ENCODE peak calls at places on chromosomes 3 and 15, in six cellular contexts. One of them, this sample, is unnamed.

GRCh38 chr3:160196511-160197104 is 28.6 kb upstream of the C3orf80 start:
- ATAC-seq in HCT116: no peak
- ATAC-seq in Panc1: no peak
- ATAC-seq in GM12878: no peak
- ATAC-seq in upper lobe of left lung: peak
- ATAC-seq in HepG2: no peak
- ATAC-seq in this sample: no peak

GRCh38 chr3:129122697-129123055 is 1.1 kb upstream of the RAB43 start:
- ATAC-seq in HCT116: no peak
- ATAC-seq in GM12878: no peak
- ATAC-seq in upper lobe of left lung: no peak
- ATAC-seq in Panc1: no peak
- ATAC-seq in HepG2: no peak
- ATAC-seq in this sample: no peak

GRCh38 chr15:64851503-64851840 is 9.8 kb downstream of the PLEKHO2 start:
- ATAC-seq in GM12878: no peak
- ATAC-seq in HCT116: no peak
- ATAC-seq in HepG2: no peak
- ATAC-seq in Panc1: no peak
- ATAC-seq in upper lobe of left lung: peak
- ATAC-seq in this sample: peak

GRCh38 chr3:170750478-170750830 is 119.5 kb downstream of the RPL22L1 start:
- ATAC-seq in HepG2: no peak
- ATAC-seq in HCT116: no peak
- ATAC-seq in upper lobe of left lung: no peak
- ATAC-seq in GM12878: no peak
- ATAC-seq in Panc1: no peak
- ATAC-seq in this sample: no peak

GRCh38 chr15:71386448-71387236 is 271.4 kb downstream of the THSD4 start:
- ATAC-seq in GM12878: no peak
- ATAC-seq in HepG2: no peak
- ATAC-seq in HCT116: no peak
- ATAC-seq in upper lobe of left lung: no peak
- ATAC-seq in Panc1: no peak
- ATAC-seq in this sample: no peak

GRCh38 chr3:143119009-143119914 is at the start of gene CHST2:
- ATAC-seq in Panc1: peak
- ATAC-seq in upper lobe of left lung: peak
- ATAC-seq in GM12878: peak
- ATAC-seq in HCT116: peak
- ATAC-seq in HepG2: peak
- ATAC-seq in this sample: peak

GRCh38 chr15:57762302-57762701 is 55.8 kb downstream of the POLR2M start:
- ATAC-seq in HepG2: peak
- ATAC-seq in GM12878: no peak
- ATAC-seq in Panc1: no peak
- ATAC-seq in HCT116: peak
- ATAC-seq in upper lobe of left lung: no peak
- ATAC-seq in this sample: no peak

GRCh38 chr3:30980993-30981392 is 86.5 kb upstream of the GADL1 start:
- ATAC-seq in HepG2: no peak
- ATAC-seq in HCT116: no peak
- ATAC-seq in upper lobe of left lung: no peak
- ATAC-seq in Panc1: no peak
- ATAC-seq in GM12878: no peak
- ATAC-seq in this sample: no peak

GRCh38 chr15:79028411-79028964 is 62.1 kb downstream of the RASGRF1 start:
- ATAC-seq in HCT116: peak
- ATAC-seq in upper lobe of left lung: no peak
- ATAC-seq in Panc1: peak
- ATAC-seq in GM12878: peak
- ATAC-seq in HepG2: peak
- ATAC-seq in this sample: no peak

GRCh38 chr3:80997622-80998021 is 763.8 kb downstream of the GBE1 start:
- ATAC-seq in HepG2: peak
- ATAC-seq in Panc1: no peak
- ATAC-seq in upper lobe of left lung: no peak
- ATAC-seq in HCT116: no peak
- ATAC-seq in GM12878: no peak
- ATAC-seq in this sample: no peak

GRCh38 chr3:175224051-175224450 is 364.9 kb downstream of the NAALADL2 start:
- ATAC-seq in GM12878: peak
- ATAC-seq in upper lobe of left lung: no peak
- ATAC-seq in HCT116: peak
- ATAC-seq in HepG2: no peak
- ATAC-seq in Panc1: no peak
- ATAC-seq in this sample: no peak

GRCh38 chr3:26647078-26647477 is 24.5 kb downstream of the LRRC3B start:
- ATAC-seq in HCT116: no peak
- ATAC-seq in upper lobe of left lung: no peak
- ATAC-seq in GM12878: no peak
- ATAC-seq in HepG2: no peak
- ATAC-seq in Panc1: no peak
- ATAC-seq in this sample: no peak

GRCh38 chr15:65791335-65792129 is 561 bp downstream of the DENND4A start:
- ATAC-seq in upper lobe of left lung: peak
- ATAC-seq in HepG2: peak
- ATAC-seq in GM12878: peak
- ATAC-seq in Panc1: peak
- ATAC-seq in HCT116: peak
- ATAC-seq in this sample: peak

GRCh38 chr3:195555110-195555509 is 12.0 kb upstream of the PPP1R2 start:
- ATAC-seq in GM12878: no peak
- ATAC-seq in Panc1: no peak
- ATAC-seq in HCT116: no peak
- ATAC-seq in upper lobe of left lung: no peak
- ATAC-seq in HepG2: no peak
- ATAC-seq in this sample: no peak

GRCh38 chr3:172698650-172699049 is 12.2 kb downstream of the NCEH1 start:
- ATAC-seq in HepG2: no peak
- ATAC-seq in HCT116: no peak
- ATAC-seq in upper lobe of left lung: no peak
- ATAC-seq in Panc1: no peak
- ATAC-seq in GM12878: no peak
- ATAC-seq in this sample: no peak

GRCh38 chr3:46939578-46940405 is 36.8 kb downstream of the CCDC12 start:
- ATAC-seq in upper lobe of left lung: no peak
- ATAC-seq in Panc1: no peak
- ATAC-seq in HCT116: no peak
- ATAC-seq in GM12878: no peak
- ATAC-seq in HepG2: no peak
- ATAC-seq in this sample: no peak

GRCh38 chr3:197520311-197521276 is 35.2 kb downstream of the BDH1 start:
- ATAC-seq in HCT116: no peak
- ATAC-seq in Panc1: peak
- ATAC-seq in GM12878: peak
- ATAC-seq in HepG2: peak
- ATAC-seq in upper lobe of left lung: peak
- ATAC-seq in this sample: no peak

GRCh38 chr3:42019144-42019952 is 57.4 kb upstream of the ULK4 start:
- ATAC-seq in HepG2: peak
- ATAC-seq in GM12878: no peak
- ATAC-seq in Panc1: no peak
- ATAC-seq in upper lobe of left lung: no peak
- ATAC-seq in HCT116: no peak
- ATAC-seq in this sample: no peak

GRCh38 chr15:88238618-88239430 is 17.7 kb downstream of the NTRK3 start:
- ATAC-seq in HCT116: no peak
- ATAC-seq in HepG2: no peak
- ATAC-seq in upper lobe of left lung: no peak
- ATAC-seq in Panc1: no peak
- ATAC-seq in GM12878: no peak
- ATAC-seq in this sample: peak

GRCh38 chr3:194054941-194055340 is 81.0 kb upstream of the HES1 start:
- ATAC-seq in GM12878: no peak
- ATAC-seq in upper lobe of left lung: no peak
- ATAC-seq in HCT116: no peak
- ATAC-seq in Panc1: no peak
- ATAC-seq in HepG2: no peak
- ATAC-seq in this sample: no peak

GRCh38 chr15:89399390-89400120 is 64.9 kb upstream of the POLG start:
- ATAC-seq in HepG2: peak
- ATAC-seq in HCT116: peak
- ATAC-seq in GM12878: peak
- ATAC-seq in upper lobe of left lung: no peak
- ATAC-seq in Panc1: peak
- ATAC-seq in this sample: peak

GRCh38 chr3:8537440-8537839 is 35.8 kb downstream of the LMCD1 start:
- ATAC-seq in HepG2: no peak
- ATAC-seq in HCT116: no peak
- ATAC-seq in Panc1: no peak
- ATAC-seq in upper lobe of left lung: no peak
- ATAC-seq in GM12878: no peak
- ATAC-seq in this sample: no peak

GRCh38 chr3:8529738-8530525 is 28.3 kb downstream of the LMCD1 start:
- ATAC-seq in HCT116: no peak
- ATAC-seq in GM12878: peak
- ATAC-seq in HepG2: peak
- ATAC-seq in Panc1: peak
- ATAC-seq in upper lobe of left lung: peak
- ATAC-seq in this sample: no peak

GRCh38 chr3:8529197-8529637 is 27.6 kb downstream of the LMCD1 start:
- ATAC-seq in upper lobe of left lung: no peak
- ATAC-seq in Panc1: no peak
- ATAC-seq in HCT116: no peak
- ATAC-seq in GM12878: no peak
- ATAC-seq in HepG2: peak
- ATAC-seq in this sample: no peak

GRCh38 chr3:8536106-8537052 is 34.8 kb downstream of the LMCD1 start:
- ATAC-seq in upper lobe of left lung: no peak
- ATAC-seq in HCT116: no peak
- ATAC-seq in GM12878: no peak
- ATAC-seq in HepG2: no peak
- ATAC-seq in Panc1: no peak
- ATAC-seq in this sample: no peak

DNA sequence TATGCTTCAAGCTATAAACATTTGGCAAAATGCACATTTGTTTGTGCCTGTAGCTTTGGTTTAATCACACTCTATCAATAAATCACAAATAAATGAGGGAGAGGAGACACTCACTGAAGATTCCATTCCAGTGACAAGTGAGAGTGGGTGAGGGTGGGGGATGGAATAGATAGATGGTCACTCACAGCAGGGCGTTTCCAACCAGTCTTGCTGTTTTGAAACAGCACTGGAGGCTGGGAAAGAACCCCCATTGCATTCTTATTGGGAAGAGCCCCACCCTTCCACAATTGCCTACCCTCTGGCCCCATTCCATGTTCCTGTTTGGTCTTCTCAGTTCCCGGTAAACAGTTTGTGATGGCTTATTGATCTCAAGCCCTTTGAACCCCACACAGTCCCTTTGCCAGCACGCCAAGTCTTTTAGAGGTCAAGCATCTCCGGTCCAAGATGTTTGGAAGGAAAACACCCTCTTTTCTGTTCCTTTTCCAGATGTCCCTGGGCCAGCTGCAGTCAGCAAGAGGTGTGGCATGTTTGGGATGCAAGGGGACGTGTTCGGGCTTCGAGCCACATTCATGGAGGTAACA is 30.7 kb downstream of the LMCD1 start:
- ATAC-seq in Panc1: no peak
- ATAC-seq in GM12878: no peak
- ATAC-seq in HCT116: no peak
- ATAC-seq in HepG2: peak
- ATAC-seq in upper lobe of left lung: peak
- ATAC-seq in this sample: peak
- TF ChIP-seq POLR2AphosphoS5 in Panc1: no peak
- TF ChIP-seq POLR2AphosphoS5 in GM12878: no peak
- TF ChIP-seq POLR2AphosphoS5 in HCT116: no peak
- TF ChIP-seq POLR2AphosphoS5 in HepG2: no peak
- TF ChIP-seq POLR2AphosphoS5 in upper lobe of left lung: peak
- TF ChIP-seq POLR2AphosphoS5 in this sample: no peak

GRCh38 chr15:25481208-25481862 is 42.5 kb upstream of the UBE3A start:
- ATAC-seq in HCT116: no peak
- ATAC-seq in GM12878: no peak
- ATAC-seq in Panc1: peak
- ATAC-seq in upper lobe of left lung: no peak
- ATAC-seq in HepG2: peak
- ATAC-seq in this sample: peak
- TF ChIP-seq POLR2AphosphoS5 in HCT116: no peak
- TF ChIP-seq POLR2AphosphoS5 in GM12878: no peak
- TF ChIP-seq POLR2AphosphoS5 in Panc1: no peak
- TF ChIP-seq POLR2AphosphoS5 in upper lobe of left lung: no peak
- TF ChIP-seq POLR2AphosphoS5 in HepG2: no peak
- TF ChIP-seq POLR2AphosphoS5 in this sample: no peak

DNA sequence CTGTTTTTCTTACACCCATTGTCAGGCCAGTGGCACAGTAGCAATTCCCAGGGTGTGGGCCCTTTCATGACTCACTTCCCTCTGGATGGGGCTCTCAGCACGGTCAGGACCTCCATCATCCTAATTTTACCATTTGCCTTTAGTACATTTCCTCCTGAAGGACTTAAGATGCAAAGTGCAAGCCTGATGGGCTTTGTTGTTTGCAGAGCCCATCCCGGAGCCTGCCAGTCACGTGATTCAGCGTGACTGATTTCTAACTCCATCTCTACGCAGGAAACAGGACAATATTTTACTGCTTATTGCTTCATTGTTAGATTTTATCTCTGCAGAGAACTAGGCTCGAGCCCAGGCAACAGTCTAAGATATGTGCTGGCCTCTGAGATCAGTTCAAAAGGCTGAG is 223.7 kb downstream of the PDZRN3 start:
- ATAC-seq in HCT116: no peak
- ATAC-seq in GM12878: no peak
- ATAC-seq in upper lobe of left lung: no peak
- ATAC-seq in HepG2: no peak
- ATAC-seq in Panc1: no peak
- ATAC-seq in this sample: peak
- TF ChIP-seq POLR2AphosphoS5 in HCT116: no peak
- TF ChIP-seq POLR2AphosphoS5 in GM12878: no peak
- TF ChIP-seq POLR2AphosphoS5 in upper lobe of left lung: no peak
- TF ChIP-seq POLR2AphosphoS5 in HepG2: no peak
- TF ChIP-seq POLR2AphosphoS5 in Panc1: no peak
- TF ChIP-seq POLR2AphosphoS5 in this sample: no peak

GRCh38 chr3:157429703-157430102 is 6.9 kb upstream of the PTX3 start:
- ATAC-seq in HCT116: no peak
- ATAC-seq in Panc1: no peak
- ATAC-seq in upper lobe of left lung: no peak
- ATAC-seq in GM12878: peak
- ATAC-seq in HepG2: no peak
- ATAC-seq in this sample: no peak

GRCh38 chr3:157423337-157423736 is 13.3 kb upstream of the PTX3 start:
- ATAC-seq in HepG2: no peak
- ATAC-seq in GM12878: no peak
- ATAC-seq in HCT116: no peak
- ATAC-seq in upper lobe of left lung: no peak
- ATAC-seq in Panc1: no peak
- ATAC-seq in this sample: no peak

GRCh38 chr3:157427906-157428305 is 8.7 kb upstream of the PTX3 start:
- ATAC-seq in GM12878: no peak
- ATAC-seq in HCT116: no peak
- ATAC-seq in upper lobe of left lung: no peak
- ATAC-seq in HepG2: no peak
- ATAC-seq in Panc1: no peak
- ATAC-seq in this sample: no peak

DNA sequence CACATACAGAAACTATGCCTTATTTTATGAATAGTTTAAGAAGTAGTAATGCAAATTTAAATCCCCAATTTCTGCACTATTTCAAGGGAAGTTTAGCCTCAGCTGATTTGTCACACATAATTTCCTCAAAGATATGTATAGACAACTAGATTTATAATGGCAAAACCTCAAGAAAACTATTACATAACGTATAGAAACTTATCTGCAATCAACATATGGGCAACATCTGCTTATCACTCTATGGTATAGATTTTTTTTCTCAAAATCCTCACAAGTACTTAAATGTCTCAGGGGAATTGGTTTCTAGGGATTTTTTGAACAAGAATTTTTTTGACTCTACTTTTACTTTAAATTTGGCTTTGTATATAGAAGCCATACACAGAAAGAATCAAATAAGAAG is 7.7 kb upstream of the PTX3 start:
- ATAC-seq in HepG2: no peak
- ATAC-seq in upper lobe of left lung: no peak
- ATAC-seq in Panc1: no peak
- ATAC-seq in HCT116: no peak
- ATAC-seq in GM12878: no peak
- ATAC-seq in this sample: no peak
- TF ChIP-seq POLR2AphosphoS5 in HepG2: no peak
- TF ChIP-seq POLR2AphosphoS5 in upper lobe of left lung: no peak
- TF ChIP-seq POLR2AphosphoS5 in Panc1: no peak
- TF ChIP-seq POLR2AphosphoS5 in HCT116: no peak
- TF ChIP-seq POLR2AphosphoS5 in GM12878: no peak
- TF ChIP-seq POLR2AphosphoS5 in this sample: no peak

This sample was measured in gastroesophageal sphincter.